ENCODE peak calls at places on chromosomes 11 and 22, in six cellular contexts. S is H9, N is WTC11, X is neural crest cell, W is nephron progenitor cell, B is progenitor cell of endocrine pancreas. Y is an unnamed sample.

GRCh38 chr11:115843685-115844084 is 339.5 kb upstream of the CADM1 start:
- DNase-seq in S (no peak), N (no peak), X (no peak), W (no peak), B (no peak), Y (no peak)

GRCh38 chr11:134497586-134497985 is 85.5 kb upstream of the B3GAT1 start:
- DNase-seq in S (no peak), N (peak; percentile 19), X (no peak), W (no peak), B (no peak), Y (no peak)

GRCh38 chr11:114078423-114078822 is 18.9 kb downstream of the ZBTB16 start:
- DNase-seq in S (no peak), N (no peak), X (no peak), W (no peak), B (no peak), Y (no peak)

GRCh38 chr11:129644326-129644725 is 171.3 kb upstream of the TMEM45B start:
- DNase-seq in S (no peak), N (no peak), X (no peak), W (no peak), B (no peak), Y (no peak)

GRCh38 chr11:60629399-60629798 is 70.0 kb upstream of the MS4A8 start:
- DNase-seq in S (no peak), N (no peak), X (no peak), W (no peak), B (no peak), Y (no peak)

GRCh38 chr22:46272196-46272595 is 4.4 kb downstream of the TTC38 start:
- DNase-seq in S (no peak), N (no peak), X (no peak), W (no peak), B (no peak), Y (no peak)

GRCh38 chr11:12092714-12093113 is 17.7 kb upstream of the MICAL2 start:
- DNase-seq in S (peak; percentile 39), N (no peak), X (no peak), W (no peak), B (no peak), Y (no peak)

GRCh38 chr11:34632105-34632780 is 11.3 kb downstream of the EHF start:
- DNase-seq in S (no peak), N (no peak), X (no peak), W (no peak), B (no peak), Y (no peak)

GRCh38 chr22:45911601-45912271 is 65.2 kb downstream of the WNT7B start:
- DNase-seq in S (no peak), N (no peak), X (no peak), W (no peak), B (no peak), Y (no peak)

GRCh38 chr11:1300569-1301187 is 8.8 kb downstream of the TOLLIP start:
- DNase-seq in S (peak; percentile 24), N (no peak), X (no peak), W (no peak), B (peak; percentile 3), Y (no peak)

GRCh38 chr22:46057206-46057605 is 80.2 kb upstream of the WNT7B start:
- DNase-seq in S (no peak), N (peak; percentile 5), X (no peak), W (no peak), B (no peak), Y (no peak)

GRCh38 chr11:119788911-119789560 is 60.0 kb upstream of the NECTIN1 start:
- DNase-seq in S (no peak), N (no peak), X (no peak), W (no peak), B (no peak), Y (peak; percentile 60)

GRCh38 chr11:46674463-46675287 is 25.7 kb downstream of the ARHGAP1 start:
- DNase-seq in S (peak; percentile 92), N (peak; percentile 82), X (no peak), W (peak; percentile 43), B (no peak), Y (no peak)

GRCh38 chr11:106464728-106465127 is 387.3 kb downstream of the AASDHPPT start:
- DNase-seq in S (no peak), N (no peak), X (no peak), W (no peak), B (no peak), Y (no peak)

GRCh38 chr22:40055143-40055926 is 60.6 kb downstream of the FAM83F start:
- DNase-seq in S (no peak), N (no peak), X (no peak), W (no peak), B (no peak), Y (no peak)

GRCh38 chr11:95076416-95076815 is 9.7 kb downstream of the SRSF8 start:
- DNase-seq in S (no peak), N (no peak), X (no peak), W (no peak), B (no peak), Y (no peak)

GRCh38 chr11:2468363-2469240 is 23.8 kb downstream of the KCNQ1 start:
- DNase-seq in S (no peak), N (no peak), X (no peak), W (no peak), B (no peak), Y (no peak)

GRCh38 chr22:29503811-29504372 is 23.9 kb downstream of the NEFH start:
- DNase-seq in S (no peak), N (no peak), X (no peak), W (no peak), B (no peak), Y (no peak)

GRCh38 chr22:30882181-30882771 is 86.3 kb downstream of the MORC2 start:
- DNase-seq in S (no peak), N (no peak), X (no peak), W (no peak), B (no peak), Y (no peak)

GRCh38 chr11:35962373-35963138 is 18.7 kb downstream of the LDLRAD3 start:
- DNase-seq in S (no peak), N (no peak), X (no peak), W (no peak), B (no peak), Y (no peak)

GRCh38 chr11:2791521-2792375 is 92.0 kb upstream of the KCNQ1OT1 start:
- DNase-seq in S (peak; percentile 36), N (peak; percentile 40), X (no peak), W (peak; percentile 22), B (no peak), Y (peak; percentile 18)

GRCh38 chr11:115944596-115944995 is 440.4 kb upstream of the CADM1 start:
- DNase-seq in S (no peak), N (no peak), X (no peak), W (no peak), B (no peak), Y (no peak)

GRCh38 chr11:103327721-103328120 is 218.5 kb downstream of the DYNC2H1 start:
- DNase-seq in S (no peak), N (no peak), X (no peak), W (no peak), B (no peak), Y (no peak)

GRCh38 chr22:41821449-41822030 is 11.4 kb upstream of the SREBF2 start:
- DNase-seq in S (no peak), N (no peak), X (no peak), W (no peak), B (no peak), Y (peak; percentile 34)

GRCh38 chr11:96012086-96012824 is 88.3 kb upstream of the MTMR2 start:
- DNase-seq in S (peak; percentile 37), N (no peak), X (peak; percentile 23), W (peak; percentile 24), B (no peak), Y (no peak)

GRCh38 chr11:10858505-10859360 is 880 bp upstream of the ZBED5 start:
- DNase-seq in S (peak; percentile 70), N (peak; percentile 79), X (peak; percentile 45), W (peak; percentile 76), B (peak; percentile 52), Y (peak; percentile 77)

GRCh38 chr11:101583180-101584128 is at the start of gene TRPC6:
- DNase-seq in S (peak; percentile 78), N (peak; percentile 62), X (peak; percentile 14), W (peak; percentile 71), B (peak; percentile 31), Y (peak; percentile 61)

DNA sequence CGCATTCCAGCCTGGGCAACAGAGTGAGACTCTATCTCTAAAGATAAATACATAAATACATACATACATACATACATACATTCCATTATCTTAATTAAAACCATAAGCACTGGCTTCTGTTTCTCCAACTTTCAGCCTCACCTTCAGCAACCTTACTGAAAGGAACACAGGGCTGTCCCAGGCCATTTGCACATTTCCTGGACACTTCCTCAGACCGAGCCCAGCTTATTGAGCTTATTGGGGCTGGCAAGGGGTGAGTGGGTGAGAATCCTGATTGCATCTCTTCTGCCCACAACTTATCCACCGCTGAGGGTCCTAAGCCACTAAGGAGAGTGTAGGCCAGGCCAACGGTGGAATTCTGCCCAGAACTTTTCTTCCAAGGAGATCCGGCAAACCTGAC is 16.5 kb upstream of the LRP5 start:
- DNase-seq in S (no peak), N (no peak), X (no peak), W (no peak), B (no peak), Y (no peak)
- TF ChIP-seq CTCF in S (no peak), N (no peak), X (no peak), W (no peak), B (no peak), Y (no peak)

GRCh38 chr22:21020802-21021429 is 6.0 kb downstream of the P2RX6 start:
- DNase-seq in S (peak; percentile 74), N (peak; percentile 68), X (no peak), W (no peak), B (no peak), Y (no peak)
- TF ChIP-seq CTCF in S (peak; percentile 73), N (peak; percentile 52), X (peak; percentile 48), W (peak; percentile 15), B (peak; percentile 40), Y (peak; percentile 22)

DNA sequence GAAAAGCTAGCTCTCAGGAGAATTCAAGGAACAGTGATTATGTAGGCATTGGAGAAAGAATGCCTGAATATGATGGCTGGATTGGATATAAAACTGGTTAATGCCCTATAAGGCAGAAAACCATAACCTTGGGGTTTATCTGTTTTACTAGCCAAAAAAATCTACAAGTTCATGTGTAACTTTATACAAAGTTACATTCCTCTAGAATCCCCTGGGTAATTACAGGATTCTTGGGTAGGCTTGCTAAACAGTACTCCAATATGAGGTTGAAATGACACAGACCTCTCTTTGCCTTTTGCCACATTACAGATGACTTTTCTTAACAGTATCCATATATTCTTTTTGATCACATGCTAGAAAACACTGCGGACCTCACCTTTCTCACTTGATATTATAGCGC is 26.0 kb downstream of the TSPAN18 start:
- DNase-seq in S (no peak), N (no peak), X (no peak), W (no peak), B (no peak), Y (no peak)
- TF ChIP-seq CTCF in S (no peak), N (no peak), X (no peak), W (no peak), B (no peak), Y (no peak)

DNA sequence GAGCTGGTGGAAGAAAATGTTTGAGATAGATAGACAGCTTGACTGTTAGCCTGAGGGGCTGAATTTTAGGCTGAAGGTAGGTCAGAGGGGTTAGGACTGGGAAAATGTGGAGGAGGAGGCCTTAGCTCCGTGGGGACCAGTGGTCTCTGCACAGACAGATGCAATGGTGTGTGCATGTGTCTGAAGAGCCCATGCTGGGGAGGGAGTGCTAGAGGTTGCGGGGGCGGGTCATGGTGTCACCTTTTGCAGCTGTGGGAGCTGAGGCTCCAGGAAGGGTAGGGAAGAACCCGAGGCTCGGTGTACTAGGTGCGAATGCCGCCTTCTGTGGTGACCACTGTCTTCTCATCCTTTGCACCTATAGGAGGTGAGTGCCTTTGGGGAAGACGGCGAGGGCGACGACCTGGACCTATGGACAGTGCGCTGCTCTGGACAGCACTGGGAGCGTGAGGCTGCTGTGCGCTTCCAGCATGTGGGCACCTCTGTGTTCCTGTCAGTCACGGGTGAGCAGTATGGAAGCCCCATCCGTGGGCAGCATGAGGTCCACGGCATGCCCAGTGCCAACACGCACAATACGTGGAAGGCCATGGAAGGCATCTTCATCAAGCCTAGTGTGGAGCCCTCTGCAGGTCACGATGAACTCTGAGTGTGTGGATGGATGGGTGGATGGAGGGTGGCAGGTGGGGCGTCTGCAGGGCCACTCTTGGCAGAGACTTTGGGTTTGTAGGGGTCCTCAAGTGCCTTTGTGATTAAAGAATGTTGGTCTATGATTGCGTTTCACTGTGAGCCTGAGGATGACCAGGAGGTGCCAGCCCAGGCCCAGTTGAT is 1.6 kb downstream of the SDF2L1 start:
- DNase-seq in S (no peak), N (no peak), X (no peak), W (no peak), B (no peak), Y (no peak)
- TF ChIP-seq CTCF in S (no peak), N (no peak), X (no peak), W (no peak), B (no peak), Y (no peak)

Y was measured in glutamatergic neuron.